ENCODE peak calls at places on chromosomes 12 and 14, in four cellular contexts. L is stimulated activated CD4-positive, alpha-beta T cell treated with anti-CD3 and anti-CD28 coated beads, Interleukin-4, amount 100 ng/mL, for 4 hours; Q is activated T-cell treated with anti-CD3 and anti-CD28 coated beads, Interleukin-2, amount 50 U/mL, for 4 hours; H is activated CD4-positive, CD25-positive, alpha-beta regulatory T cell treated with anti-CD3 and anti-CD28 coated beads, Interleukin-2, amount 50 U/mL, for 72 hours. T is an unnamed sample.
A peak's percentile ranks its signal among the peaks of the same experiment; 100 is the strongest.

GRCh38 chr14:56821177-56821576 is 10.9 kb upstream of the OTX2 start:
- DNase-seq in L (no peak), Q (no peak), H (no peak), T (no peak)

GRCh38 chr12:2387051-2387834 is 334.5 kb downstream of the CACNA1C start:
- DNase-seq in L (no peak), Q (no peak), H (no peak), T (no peak)

GRCh38 chr12:98783420-98783819 is 138.3 kb downstream of the APAF1 start:
- DNase-seq in L (no peak), H (no peak), Q (no peak), T (no peak)

GRCh38 chr12:47022296-47022695 is 57.1 kb upstream of the PCED1B start:
- DNase-seq in H (no peak), L (no peak), Q (no peak), T (no peak)

GRCh38 chr12:46553911-46554310 is 181.3 kb upstream of the SLC38A2 start:
- DNase-seq in L (no peak), Q (no peak), H (no peak), T (no peak)

GRCh38 chr12:10771132-10771733 is 31.2 kb downstream of the TAS2R7 start:
- DNase-seq in L (no peak), H (no peak), Q (no peak), T (no peak)

GRCh38 chr12:112963227-112963861 is 15.0 kb upstream of the OAS2 start:
- DNase-seq in H (no peak), L (no peak), Q (no peak), T (no peak)

GRCh38 chr14:34234258-34234657 is 227.8 kb downstream of the SPTSSA start:
- DNase-seq in L (no peak), Q (no peak), H (no peak), T (no peak)

GRCh38 chr14:89833120-89833521 is 121.4 kb downstream of the EFCAB11 start:
- DNase-seq in H (no peak), Q (no peak), L (no peak), T (no peak)

GRCh38 chr14:39005044-39005736 is 97.8 kb downstream of the SEC23A start:
- DNase-seq in H (no peak), L (no peak), Q (no peak), T (no peak)

GRCh38 chr12:52473738-52474137 is at the start of gene KRT6C:
- DNase-seq in L (no peak), Q (no peak), H (no peak), T (no peak)

GRCh38 chr12:68317047-68317667 is 15.0 kb downstream of the MDM1 start:
- DNase-seq in H (no peak), L (peak; percentile 9), Q (peak; percentile 36), T (no peak)

GRCh38 chr12:105706321-105706972 is 376.0 kb downstream of the C12orf75 start:
- DNase-seq in Q (no peak), H (no peak), L (no peak), T (no peak)

GRCh38 chr14:51862171-51862838 is 1.9 kb downstream of the GNG2 start:
- DNase-seq in Q (peak; percentile 26), L (no peak), H (no peak), T (no peak)

GRCh38 chr14:91977909-91978308 is 30.4 kb upstream of the FBLN5 start:
- DNase-seq in Q (no peak), H (no peak), L (no peak), T (no peak)

GRCh38 chr12:120720234-120720968 is 5.2 kb upstream of the ACADS start:
- DNase-seq in Q (no peak), L (no peak), H (no peak), T (no peak)

GRCh38 chr12:54917001-54917488 is 62.7 kb downstream of the MUCL1 start:
- DNase-seq in H (no peak), L (no peak), Q (no peak), T (no peak)

GRCh38 chr14:87944987-87945604 is 47.9 kb downstream of the GALC start:
- DNase-seq in L (no peak), H (no peak), Q (no peak), T (no peak)

GRCh38 chr12:105957058-105957457 is 181.7 kb downstream of the NUAK1 start:
- DNase-seq in H (no peak), Q (no peak), L (no peak), T (no peak)

GRCh38 chr14:24960816-24961215 is 89.1 kb downstream of the STXBP6 start:
- DNase-seq in H (no peak), Q (no peak), L (no peak), T (no peak)

GRCh38 chr12:57724003-57724935 is 14.3 kb downstream of the AGAP2 start:
- DNase-seq in H (no peak), Q (no peak), L (no peak), T (peak; percentile 14)

GRCh38 chr14:22536853-22537338 is 52.1 kb downstream of the DAD1 start:
- DNase-seq in Q (peak; percentile 86), H (peak; percentile 72), L (peak; percentile 94), T (peak; percentile 79)

GRCh38 chr12:116247377-116247776 is 30.1 kb downstream of the MED13L start:
- DNase-seq in H (no peak), L (no peak), Q (no peak), T (no peak)

T was measured in CD14-positive monocyte.